ENCODE peak calls at places on chromosomes 1 and 21, in six cellular contexts. One of them, this sample, is unnamed.

GRCh38 chr1:18288609-18289219 is 181.1 kb downstream of the IGSF21 start:
- DNase-seq in effector memory CD4-positive, alpha-beta T cell: no peak
- DNase-seq in Caki2: no peak
- DNase-seq in AG08396: no peak
- DNase-seq in mucosa of gallbladder: no peak
- DNase-seq in stimulated activated naive CD4-positive, alpha-beta T cell: no peak
- DNase-seq in this sample: no peak

GRCh38 chr1:203937678-203938330 is 76.4 kb downstream of the SNRPE start:
- DNase-seq in Caki2: no peak
- DNase-seq in mucosa of gallbladder: no peak
- DNase-seq in effector memory CD4-positive, alpha-beta T cell: no peak
- DNase-seq in AG08396: no peak
- DNase-seq in stimulated activated naive CD4-positive, alpha-beta T cell: no peak
- DNase-seq in this sample: no peak

GRCh38 chr1:15727424-15727823 is 8.6 kb upstream of the SLC25A34 start:
- DNase-seq in stimulated activated naive CD4-positive, alpha-beta T cell: no peak
- DNase-seq in effector memory CD4-positive, alpha-beta T cell: no peak
- DNase-seq in AG08396: no peak
- DNase-seq in Caki2: no peak
- DNase-seq in mucosa of gallbladder: no peak
- DNase-seq in this sample: no peak

GRCh38 chr1:53267761-53268160 is 29.4 kb upstream of the MAGOH start:
- DNase-seq in effector memory CD4-positive, alpha-beta T cell: no peak
- DNase-seq in Caki2: no peak
- DNase-seq in stimulated activated naive CD4-positive, alpha-beta T cell: no peak
- DNase-seq in mucosa of gallbladder: no peak
- DNase-seq in AG08396: no peak
- DNase-seq in this sample: no peak

GRCh38 chr1:200899451-200899915 is 4.8 kb downstream of the INAVA start:
- DNase-seq in AG08396: no peak
- DNase-seq in stimulated activated naive CD4-positive, alpha-beta T cell: no peak
- DNase-seq in effector memory CD4-positive, alpha-beta T cell: no peak
- DNase-seq in Caki2: no peak
- DNase-seq in mucosa of gallbladder: no peak
- DNase-seq in this sample: no peak

GRCh38 chr1:205147191-205147590 is 25.4 kb upstream of the RBBP5 start:
- DNase-seq in effector memory CD4-positive, alpha-beta T cell: no peak
- DNase-seq in mucosa of gallbladder: no peak
- DNase-seq in stimulated activated naive CD4-positive, alpha-beta T cell: no peak
- DNase-seq in AG08396: peak; percentile 38
- DNase-seq in Caki2: peak; percentile 87
- DNase-seq in this sample: peak; percentile 89

GRCh38 chr21:14414932-14415508 is 32.1 kb upstream of the HSPA13 start:
- DNase-seq in effector memory CD4-positive, alpha-beta T cell: no peak
- DNase-seq in Caki2: no peak
- DNase-seq in mucosa of gallbladder: no peak
- DNase-seq in stimulated activated naive CD4-positive, alpha-beta T cell: no peak
- DNase-seq in AG08396: no peak
- DNase-seq in this sample: no peak

GRCh38 chr21:31526040-31526439 is 133.5 kb upstream of the SOD1 start:
- DNase-seq in Caki2: no peak
- DNase-seq in mucosa of gallbladder: no peak
- DNase-seq in stimulated activated naive CD4-positive, alpha-beta T cell: no peak
- DNase-seq in effector memory CD4-positive, alpha-beta T cell: no peak
- DNase-seq in AG08396: no peak
- DNase-seq in this sample: no peak

GRCh38 chr1:107936498-107937481 is 28.2 kb downstream of the VAV3 start:
- DNase-seq in stimulated activated naive CD4-positive, alpha-beta T cell: no peak
- DNase-seq in AG08396: peak; percentile 80
- DNase-seq in effector memory CD4-positive, alpha-beta T cell: peak; percentile 2
- DNase-seq in Caki2: peak; percentile 41
- DNase-seq in mucosa of gallbladder: peak; percentile 27
- DNase-seq in this sample: peak; percentile 49

GRCh38 chr21:31781737-31782136 is 49.8 kb upstream of the SCAF4 start:
- DNase-seq in Caki2: peak; percentile 68
- DNase-seq in effector memory CD4-positive, alpha-beta T cell: no peak
- DNase-seq in mucosa of gallbladder: peak; percentile 26
- DNase-seq in AG08396: peak; percentile 38
- DNase-seq in stimulated activated naive CD4-positive, alpha-beta T cell: no peak
- DNase-seq in this sample: peak; percentile 15

GRCh38 chr1:91244737-91245136 is 159.9 kb downstream of the HFM1 start:
- DNase-seq in Caki2: no peak
- DNase-seq in stimulated activated naive CD4-positive, alpha-beta T cell: no peak
- DNase-seq in AG08396: no peak
- DNase-seq in mucosa of gallbladder: no peak
- DNase-seq in effector memory CD4-positive, alpha-beta T cell: no peak
- DNase-seq in this sample: no peak

GRCh38 chr1:153789478-153790148 is 14.4 kb downstream of the SLC27A3 start:
- DNase-seq in effector memory CD4-positive, alpha-beta T cell: no peak
- DNase-seq in stimulated activated naive CD4-positive, alpha-beta T cell: no peak
- DNase-seq in Caki2: no peak
- DNase-seq in mucosa of gallbladder: no peak
- DNase-seq in AG08396: no peak
- DNase-seq in this sample: peak; percentile 83

GRCh38 chr1:115332813-115333608 is 5.0 kb downstream of the NGF start:
- DNase-seq in effector memory CD4-positive, alpha-beta T cell: no peak
- DNase-seq in Caki2: peak; percentile 18
- DNase-seq in stimulated activated naive CD4-positive, alpha-beta T cell: no peak
- DNase-seq in mucosa of gallbladder: no peak
- DNase-seq in AG08396: no peak
- DNase-seq in this sample: peak; percentile 33

GRCh38 chr1:40938393-40938792 is 41.1 kb upstream of the CTPS1 start:
- DNase-seq in effector memory CD4-positive, alpha-beta T cell: no peak
- DNase-seq in stimulated activated naive CD4-positive, alpha-beta T cell: no peak
- DNase-seq in mucosa of gallbladder: no peak
- DNase-seq in Caki2: no peak
- DNase-seq in AG08396: no peak
- DNase-seq in this sample: no peak

GRCh38 chr1:113783254-113784103 is 24.2 kb upstream of the PHTF1 start:
- DNase-seq in AG08396: no peak
- DNase-seq in mucosa of gallbladder: peak; percentile 22
- DNase-seq in Caki2: no peak
- DNase-seq in effector memory CD4-positive, alpha-beta T cell: peak; percentile 33
- DNase-seq in stimulated activated naive CD4-positive, alpha-beta T cell: peak; percentile 60
- DNase-seq in this sample: no peak

GRCh38 chr1:37513795-37514349 is 694 bp downstream of the MEAF6 start:
- DNase-seq in AG08396: peak; percentile 36
- DNase-seq in stimulated activated naive CD4-positive, alpha-beta T cell: peak; percentile 6
- DNase-seq in mucosa of gallbladder: no peak
- DNase-seq in effector memory CD4-positive, alpha-beta T cell: peak; percentile 22
- DNase-seq in Caki2: no peak
- DNase-seq in this sample: no peak

GRCh38 chr1:50123071-50123470 is 14.4 kb downstream of the ELAVL4 start:
- DNase-seq in effector memory CD4-positive, alpha-beta T cell: no peak
- DNase-seq in AG08396: no peak
- DNase-seq in Caki2: no peak
- DNase-seq in mucosa of gallbladder: no peak
- DNase-seq in stimulated activated naive CD4-positive, alpha-beta T cell: no peak
- DNase-seq in this sample: no peak

GRCh38 chr1:109397451-109398342 is at the start of gene SORT1:
- DNase-seq in mucosa of gallbladder: peak; percentile 78
- DNase-seq in stimulated activated naive CD4-positive, alpha-beta T cell: peak; percentile 8
- DNase-seq in AG08396: peak; percentile 89
- DNase-seq in Caki2: peak; percentile 83
- DNase-seq in effector memory CD4-positive, alpha-beta T cell: peak; percentile 32
- DNase-seq in this sample: peak; percentile 80

GRCh38 chr1:237124856-237125462 is 83.0 kb downstream of the RYR2 start:
- DNase-seq in Caki2: peak; percentile 10
- DNase-seq in mucosa of gallbladder: no peak
- DNase-seq in AG08396: no peak
- DNase-seq in stimulated activated naive CD4-positive, alpha-beta T cell: no peak
- DNase-seq in effector memory CD4-positive, alpha-beta T cell: no peak
- DNase-seq in this sample: peak; percentile 32

GRCh38 chr1:53485478-53486394 is 26.5 kb downstream of the DMRTB1 start:
- DNase-seq in stimulated activated naive CD4-positive, alpha-beta T cell: no peak
- DNase-seq in AG08396: peak; percentile 86
- DNase-seq in effector memory CD4-positive, alpha-beta T cell: no peak
- DNase-seq in mucosa of gallbladder: peak; percentile 77
- DNase-seq in Caki2: peak; percentile 46
- DNase-seq in this sample: peak; percentile 67

GRCh38 chr21:33588485-33589335 is at the start of gene DONSON:
- DNase-seq in stimulated activated naive CD4-positive, alpha-beta T cell: peak; percentile 76
- DNase-seq in Caki2: peak; percentile 84
- DNase-seq in mucosa of gallbladder: peak; percentile 90
- DNase-seq in effector memory CD4-positive, alpha-beta T cell: peak; percentile 79
- DNase-seq in AG08396: peak; percentile 99
- DNase-seq in this sample: peak; percentile 80

GRCh38 chr1:70504176-70504820 is 93.2 kb downstream of the CTH start:
- DNase-seq in effector memory CD4-positive, alpha-beta T cell: no peak
- DNase-seq in stimulated activated naive CD4-positive, alpha-beta T cell: no peak
- DNase-seq in AG08396: no peak
- DNase-seq in Caki2: peak; percentile 50
- DNase-seq in mucosa of gallbladder: peak; percentile 47
- DNase-seq in this sample: peak; percentile 6

GRCh38 chr21:17494051-17494450 is 18.8 kb upstream of the CXADR start:
- DNase-seq in stimulated activated naive CD4-positive, alpha-beta T cell: no peak
- DNase-seq in effector memory CD4-positive, alpha-beta T cell: no peak
- DNase-seq in mucosa of gallbladder: no peak
- DNase-seq in AG08396: no peak
- DNase-seq in Caki2: no peak
- DNase-seq in this sample: no peak

GRCh38 chr1:16409536-16410152 is 27.6 kb downstream of the SPATA21 start:
- DNase-seq in AG08396: no peak
- DNase-seq in effector memory CD4-positive, alpha-beta T cell: no peak
- DNase-seq in Caki2: no peak
- DNase-seq in mucosa of gallbladder: no peak
- DNase-seq in stimulated activated naive CD4-positive, alpha-beta T cell: no peak
- DNase-seq in this sample: no peak

This sample was measured in ACHN.